ENCODE peak calls at places on chromosomes 2 and 18, in five cellular contexts. J is GM12878, E is HepG2, I is SK-N-SH, R is K562. T is an unnamed sample.

GRCh38 chr2:42964444-42965081 is 172.2 kb upstream of the HAAO start:
- DNase-seq in J (no peak), E (no peak), I (no peak), R (no peak), T (no peak)

GRCh38 chr2:188478724-188479123 is 187.1 kb downstream of the GULP1 start:
- DNase-seq in J (peak), E (no peak), I (no peak), R (no peak), T (no peak)

GRCh38 chr2:3606370-3607124 is 11.6 kb downstream of the COLEC11 start:
- DNase-seq in J (no peak), E (no peak), I (peak), R (no peak), T (no peak)

GRCh38 chr2:174971868-174972781 is 33.1 kb downstream of the CHN1 start:
- DNase-seq in J (no peak), E (no peak), I (peak), R (no peak), T (no peak)

GRCh38 chr2:226756131-226756530 is 43.5 kb downstream of the IRS1 start:
- DNase-seq in J (no peak), E (peak), I (no peak), R (no peak), T (no peak)

GRCh38 chr2:157764386-157764785 is 111.7 kb downstream of the ACVR1 start:
- DNase-seq in J (no peak), E (no peak), I (no peak), R (no peak), T (no peak)

GRCh38 chr2:203819434-203820133 is 48.0 kb upstream of the CTLA4 start:
- DNase-seq in J (no peak), E (peak), I (no peak), R (no peak), T (no peak)

GRCh38 chr2:26018184-26018716 is 15.6 kb upstream of the RAB10 start:
- DNase-seq in J (no peak), E (peak), I (peak), R (peak), T (peak)

GRCh38 chr2:222652856-222653255 is 3.0 kb downstream of the FARSB start:
- DNase-seq in J (no peak), E (no peak), I (no peak), R (no peak), T (no peak)

GRCh38 chr2:68932392-68932791 is 20.3 kb downstream of the GKN2 start:
- DNase-seq in J (no peak), E (no peak), I (no peak), R (no peak), T (no peak)

GRCh38 chr2:129744649-129745048 is 234.8 kb upstream of the RAB6C start:
- DNase-seq in J (no peak), E (no peak), I (no peak), R (no peak), T (no peak)

GRCh38 chr2:180130403-180130802 is 123.3 kb upstream of the CWC22 start:
- DNase-seq in J (no peak), E (no peak), I (no peak), R (no peak), T (no peak)

GRCh38 chr18:75121266-75121665 is 87.7 kb downstream of the PTGR3 start:
- DNase-seq in J (no peak), E (no peak), I (no peak), R (no peak), T (no peak)

GRCh38 chr2:80256396-80257167 is 48.0 kb downstream of the LRRTM1 start:
- DNase-seq in J (no peak), E (peak), I (peak), R (peak), T (peak)

GRCh38 chr2:160283675-160284074 is 83.6 kb upstream of the ITGB6 start:
- DNase-seq in J (no peak), E (no peak), I (no peak), R (no peak), T (no peak)

GRCh38 chr2:181185948-181186347 is 205.5 kb downstream of the UBE2E3 start:
- DNase-seq in J (no peak), E (no peak), I (no peak), R (no peak), T (no peak)

GRCh38 chr2:18067980-18068379 is 189.5 kb downstream of the KCNS3 start:
- DNase-seq in J (no peak), E (no peak), I (peak), R (no peak), T (no peak)

GRCh38 chr2:75790121-75790520 is 79.4 kb upstream of the GCFC2 start:
- DNase-seq in J (no peak), E (no peak), I (no peak), R (no peak), T (no peak)

GRCh38 chr2:26846334-26846863 is 1.5 kb upstream of the DPYSL5 start:
- DNase-seq in J (no peak), E (peak), I (peak), R (peak), T (peak)

GRCh38 chr18:59249186-59249774 is 24.0 kb downstream of the RAX start:
- DNase-seq in J (no peak), E (peak), I (peak), R (peak), T (peak)

GRCh38 chr2:101999122-101999789 is 7.5 kb downstream of the IL1R2 start:
- DNase-seq in J (no peak), E (peak), I (no peak), R (no peak), T (no peak)

GRCh38 chr2:28986429-28986828 is 5.3 kb downstream of the TOGARAM2 start:
- DNase-seq in J (no peak), E (no peak), I (peak), R (no peak), T (no peak)

GRCh38 chr2:172976076-172976579 is 99.5 kb upstream of the MAP3K20 start:
- DNase-seq in J (no peak), E (no peak), I (no peak), R (no peak), T (no peak)

GRCh38 chr2:119333360-119333759 is 33.3 kb downstream of the C2orf76 start:
- DNase-seq in J (no peak), E (no peak), I (no peak), R (no peak), T (no peak)

DNA sequence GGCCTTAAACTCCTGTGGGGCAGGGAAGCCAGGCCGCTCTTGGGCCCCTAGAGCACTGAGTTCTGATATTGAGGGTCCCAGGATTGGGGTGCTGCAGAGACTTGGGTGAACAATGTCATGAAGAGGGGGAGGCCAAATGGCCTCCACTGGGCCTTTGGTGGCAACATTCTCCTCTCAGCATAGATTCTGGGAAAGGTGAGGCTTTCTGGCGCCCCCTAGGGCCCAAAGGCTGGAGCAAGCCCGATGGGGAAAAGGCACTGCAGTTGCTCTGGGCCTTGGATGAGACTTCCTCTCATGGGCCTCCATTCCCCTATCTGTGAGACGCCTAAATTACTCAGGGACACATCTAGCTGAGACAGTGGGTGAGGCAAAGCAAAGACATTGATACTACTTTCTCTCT is 84.8 kb downstream of the ACAA2 start:
- DNase-seq in J (no peak), E (peak), I (peak), R (peak), T (peak)
- TF ChIP-seq FOXM1 in J (no peak), E (no peak), I (no peak), R (no peak), T (no peak)

GRCh38 chr2:132656213-132656612 is 13.8 kb downstream of the LYPD1 start:
- DNase-seq in J (no peak), E (no peak), I (no peak), R (no peak), T (no peak)

GRCh38 chr2:132654968-132655367 is 15.0 kb downstream of the LYPD1 start:
- DNase-seq in J (no peak), E (no peak), I (no peak), R (no peak), T (no peak)

GRCh38 chr2:132652501-132652900 is 17.5 kb downstream of the LYPD1 start:
- DNase-seq in J (no peak), E (no peak), I (no peak), R (no peak), T (no peak)

GRCh38 chr2:132646805-132647115 is 23.2 kb downstream of the LYPD1 start:
- DNase-seq in J (no peak), E (no peak), I (peak), R (no peak), T (no peak)

DNA sequence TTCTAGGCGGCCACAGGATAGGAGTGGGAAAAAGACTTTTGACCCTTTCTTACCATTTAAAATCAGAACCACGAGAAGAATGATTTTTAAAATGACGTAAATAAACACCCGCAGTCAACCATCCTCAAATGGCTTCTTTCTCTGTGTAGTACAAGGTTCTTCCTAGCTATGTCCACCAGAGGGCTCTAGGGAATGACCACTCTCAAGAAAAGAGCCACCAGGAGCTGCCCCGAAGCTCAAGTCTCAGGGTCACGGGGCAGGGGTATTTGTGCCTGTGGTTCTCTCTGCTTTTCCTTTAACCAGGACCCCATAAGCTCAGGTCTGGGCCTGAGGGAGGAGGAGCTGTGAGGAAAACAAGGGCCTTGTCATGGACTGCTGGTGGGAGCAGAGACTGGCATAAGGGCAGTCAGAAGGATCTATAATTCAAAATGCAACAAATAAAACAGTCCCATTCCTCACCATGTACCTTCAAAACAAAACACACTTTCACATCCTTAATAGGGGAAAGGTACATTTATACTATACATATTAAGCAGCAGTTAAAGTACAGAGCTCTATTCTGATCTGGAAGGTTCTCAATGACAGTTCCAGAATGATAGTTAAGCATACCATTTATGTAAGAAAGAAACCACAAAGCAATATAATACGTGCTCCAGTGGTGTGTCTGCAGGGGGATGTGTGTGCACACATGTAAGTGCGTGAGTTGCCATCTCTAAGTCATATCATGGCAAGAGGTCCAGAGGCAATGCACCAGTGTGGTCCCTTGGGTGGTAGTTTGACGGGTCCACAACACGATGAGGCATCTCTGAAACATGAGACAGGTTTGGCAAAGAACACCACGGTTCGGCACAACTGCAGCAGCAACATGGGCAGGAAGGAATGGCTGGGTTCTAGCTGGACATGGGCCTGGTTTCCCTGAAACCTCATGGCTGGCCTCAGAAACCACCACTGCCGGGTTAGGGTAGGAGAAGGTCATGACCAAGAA is 18.6 kb downstream of the LYPD1 start:
- DNase-seq in J (no peak), E (peak), I (peak), R (peak), T (peak)
- TF ChIP-seq FOXM1 in J (no peak), E (no peak), I (no peak), R (no peak), T (no peak)

DNA sequence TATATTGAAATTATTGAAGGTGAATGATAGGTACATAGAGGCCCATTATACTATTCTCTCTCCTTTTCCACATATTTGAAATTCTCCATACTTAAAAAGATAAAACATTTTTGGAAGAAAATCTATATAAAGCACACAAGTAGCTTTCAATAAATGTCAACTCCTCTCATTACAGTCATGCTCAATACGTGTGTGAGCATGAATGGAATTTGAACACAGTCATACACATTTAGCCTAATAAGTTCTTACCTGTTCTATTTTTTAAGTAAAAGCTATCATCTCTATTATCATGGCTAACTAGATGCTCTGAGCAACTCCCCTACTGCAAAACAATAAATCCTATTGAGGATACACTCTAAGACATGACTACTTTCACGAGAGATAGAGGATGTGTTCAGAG is 41.9 kb upstream of the SPATS2L start:
- DNase-seq in J (no peak), E (no peak), I (no peak), R (no peak), T (no peak)
- TF ChIP-seq FOXM1 in J (no peak), E (no peak), I (no peak), R (no peak), T (no peak)

GRCh38 chr2:5723791-5724735 is 31.9 kb downstream of the SOX11 start:
- DNase-seq in J (no peak), E (no peak), I (no peak), R (no peak), T (no peak)

GRCh38 chr2:5722236-5722635 is 30.1 kb downstream of the SOX11 start:
- DNase-seq in J (no peak), E (no peak), I (no peak), R (no peak), T (no peak)

GRCh38 chr2:5719629-5720334 is 27.6 kb downstream of the SOX11 start:
- DNase-seq in J (no peak), E (no peak), I (no peak), R (no peak), T (no peak)

GRCh38 chr2:5725072-5725471 is 32.9 kb downstream of the SOX11 start:
- DNase-seq in J (no peak), E (no peak), I (no peak), R (no peak), T (no peak)

GRCh38 chr2:5720426-5720825 is 28.2 kb downstream of the SOX11 start:
- DNase-seq in J (no peak), E (no peak), I (no peak), R (no peak), T (no peak)
- TF ChIP-seq FOXM1 in J (no peak), E (no peak), I (no peak), R (no peak), T (no peak)

GRCh38 chr2:234913208-234913626 is 38.6 kb upstream of the SH3BP4 start:
- DNase-seq in J (no peak), E (no peak), I (no peak), R (no peak), T (no peak)
- TF ChIP-seq FOXM1 in J (no peak), E (no peak), I (no peak), R (no peak), T (no peak)

GRCh38 chr2:191023235-191023679 is 9.3 kb upstream of the STAT1 start:
- DNase-seq in J (no peak), E (no peak), I (no peak), R (peak), T (no peak)
- TF ChIP-seq FOXM1 in J (no peak), E (no peak), I (no peak), R (no peak), T (no peak)

T was measured in HEK293T.